ENCODE peak calls at places on chromosomes 16 and 17, in four cellular contexts. S is AG04450, Y is MM.1S, H is breast epithelium. X is an unnamed sample.

GRCh38 chr16:48384982-48385271 is 286 bp downstream of the SIAH1 start:
- DNase-seq in S (no peak), Y (no peak), H (no peak), X (no peak)

GRCh38 chr17:39676198-39676819 is 8.1 kb downstream of the PNMT start:
- DNase-seq in S (no peak), Y (no peak), H (peak), X (no peak)

GRCh38 chr16:75217389-75217851 is 1.4 kb upstream of the CTRB1 start:
- DNase-seq in S (no peak), Y (no peak), H (no peak), X (no peak)

GRCh38 chr16:59593256-59593655 is 859.1 kb upstream of the GOT2 start:
- DNase-seq in S (peak), Y (no peak), H (no peak), X (no peak)

GRCh38 chr17:55005520-55005919 is 37.0 kb downstream of the STXBP4 start:
- DNase-seq in S (no peak), Y (peak), H (no peak), X (no peak)

GRCh38 chr16:58753711-58754134 is 19.6 kb upstream of the GOT2 start:
- DNase-seq in S (no peak), Y (no peak), H (no peak), X (no peak)

GRCh38 chr17:72101526-72101925 is 19.3 kb upstream of the SOX9 start:
- DNase-seq in S (no peak), Y (no peak), H (no peak), X (no peak)

GRCh38 chr17:11692688-11693087 is 94.4 kb downstream of the DNAH9 start:
- DNase-seq in S (no peak), Y (no peak), H (no peak), X (no peak)

GRCh38 chr16:64116151-64116550 is 1005.7 kb downstream of the CDH11 start:
- DNase-seq in S (no peak), Y (no peak), H (no peak), X (no peak)

GRCh38 chr17:58493506-58493905 is 5.3 kb upstream of the HSF5 start:
- DNase-seq in S (no peak), Y (no peak), H (no peak), X (no peak)

GRCh38 chr16:66873685-66874055 is 6.6 kb upstream of the PDP2 start:
- DNase-seq in S (no peak), Y (no peak), H (no peak), X (no peak)

GRCh38 chr17:18224053-18224427 is 1.4 kb upstream of the LLGL1 start:
- DNase-seq in S (no peak), Y (no peak), H (no peak), X (no peak)

GRCh38 chr17:32314636-32315035 is 27.3 kb downstream of the C17orf75 start:
- DNase-seq in S (no peak), Y (no peak), H (no peak), X (no peak)

GRCh38 chr17:50362661-50363060 is 10.3 kb downstream of the MRPL27 start:
- DNase-seq in S (no peak), Y (no peak), H (no peak), X (no peak)

GRCh38 chr16:67260426-67261063 is 11.8 kb downstream of the SLC9A5 start:
- DNase-seq in S (no peak), Y (peak), H (no peak), X (no peak)

GRCh38 chr16:31200821-31201510 is 1.6 kb downstream of the PYCARD start:
- DNase-seq in S (no peak), Y (no peak), H (no peak), X (no peak)

DNA sequence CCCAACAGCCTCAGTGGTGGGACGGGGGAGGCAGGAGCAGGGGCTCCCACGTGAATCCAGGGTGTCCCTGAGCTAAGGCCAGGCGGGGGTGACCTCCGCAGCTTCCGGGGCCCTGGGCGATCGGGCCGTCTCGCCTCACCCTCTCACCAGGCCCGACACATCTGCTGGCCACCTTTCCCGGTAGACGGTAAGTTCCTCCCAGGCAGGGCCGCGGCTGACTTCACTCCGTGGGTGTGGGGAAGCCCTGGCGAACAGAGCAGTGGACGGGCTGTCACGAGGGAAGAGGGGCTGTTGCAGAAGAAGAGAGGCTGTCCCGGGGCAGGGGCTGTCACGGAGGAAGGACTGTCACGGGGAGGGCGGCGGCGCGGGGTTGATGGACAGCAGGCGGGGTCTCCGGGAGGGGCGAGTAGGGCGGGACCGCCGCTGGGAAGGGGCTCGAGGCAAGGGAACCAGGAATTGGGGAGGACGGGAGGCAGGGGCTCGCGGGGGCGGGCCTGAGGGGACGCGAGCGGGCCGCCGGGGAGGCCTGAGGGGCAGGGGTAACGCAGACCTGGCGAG is 498 bp downstream of the PKMYT1 start:
- DNase-seq in S (no peak), Y (no peak), H (no peak), X (no peak)
- H3K27ac ChIP-seq in S (no peak), Y (peak), H (no peak), X (peak)

GRCh38 chr16:21100447-21100846 is 50.2 kb downstream of the DNAH3 start:
- DNase-seq in S (peak), Y (no peak), H (no peak), X (peak)

GRCh38 chr16:21101631-21102420 is 48.8 kb downstream of the DNAH3 start:
- DNase-seq in S (no peak), Y (no peak), H (no peak), X (no peak)

GRCh38 chr16:21104124-21104860 is 46.4 kb downstream of the DNAH3 start:
- DNase-seq in S (no peak), Y (no peak), H (no peak), X (no peak)
- H3K27ac ChIP-seq in S (no peak), Y (no peak), H (no peak), X (no peak)

GRCh38 chr16:1158456-1159324 is 5.8 kb downstream of the CACNA1H start:
- DNase-seq in S (no peak), Y (no peak), H (no peak), X (no peak)

GRCh38 chr16:1159325-1159972 is 6.5 kb downstream of the CACNA1H start:
- DNase-seq in S (no peak), Y (no peak), H (no peak), X (no peak)

GRCh38 chr16:1156111-1156982 is 3.4 kb downstream of the CACNA1H start:
- DNase-seq in S (no peak), Y (no peak), H (no peak), X (no peak)

GRCh38 chr16:1156983-1157638 is 4.2 kb downstream of the CACNA1H start:
- DNase-seq in S (no peak), Y (no peak), H (no peak), X (no peak)

GRCh38 chr16:1157639-1158455 is 4.9 kb downstream of the CACNA1H start:
- DNase-seq in S (no peak), Y (no peak), H (no peak), X (no peak)
- H3K27ac ChIP-seq in S (no peak), Y (no peak), H (peak), X (no peak)

DNA sequence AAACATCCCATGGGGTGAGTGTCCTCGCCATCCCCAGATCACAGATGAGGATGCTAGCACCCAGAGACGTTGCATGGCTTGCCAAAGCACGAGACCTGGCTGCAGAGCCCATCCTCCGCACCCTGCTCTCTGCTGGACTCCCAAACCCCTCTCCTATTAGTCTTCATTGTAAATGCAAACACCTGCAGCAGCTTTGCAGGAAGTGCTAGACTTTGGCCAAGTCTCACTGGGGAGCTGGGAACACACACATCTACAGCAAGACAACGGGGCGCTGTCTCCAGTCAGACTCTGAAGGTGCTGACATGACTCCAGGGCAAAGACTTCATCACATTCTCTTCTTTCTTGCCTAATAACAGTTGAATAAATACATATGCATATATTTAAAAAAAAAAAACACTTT is 43.8 kb downstream of the CYTH1 start:
- DNase-seq in S (no peak), Y (peak), H (no peak), X (no peak)
- H3K27ac ChIP-seq in S (no peak), Y (no peak), H (no peak), X (no peak)

GRCh38 chr17:76414334-76415295 is 30.2 kb downstream of the SPHK1 start:
- DNase-seq in S (no peak), Y (no peak), H (no peak), X (no peak)

GRCh38 chr17:76416447-76416846 is 32.0 kb downstream of the SPHK1 start:
- DNase-seq in S (no peak), Y (no peak), H (no peak), X (no peak)

GRCh38 chr17:76417499-76418143 is 33.2 kb downstream of the SPHK1 start:
- DNase-seq in S (no peak), Y (no peak), H (no peak), X (peak)

GRCh38 chr17:76416899-76417298 is 32.5 kb downstream of the SPHK1 start:
- DNase-seq in S (no peak), Y (no peak), H (no peak), X (no peak)

GRCh38 chr17:76415786-76416185 is 31.4 kb downstream of the SPHK1 start:
- DNase-seq in S (no peak), Y (no peak), H (no peak), X (no peak)
- H3K27ac ChIP-seq in S (no peak), Y (no peak), H (no peak), X (no peak)